ENCODE peak calls at places on chromosome X, in nine cellular contexts. O is activated T-cell treated with anti-CD3 and anti-CD28 coated beads for 1 hour; W is AG20443; N is HT-29; D is B cell; B is T-helper 9 cell; U is activated CD4-positive, alpha-beta T cell treated with anti-CD3 and anti-CD28 coated beads for 24 hours; F is GM03348; R is activated CD8-positive, alpha-beta memory T cell treated with anti-CD3 and anti-CD28 coated beads for 48 hours. L is an unnamed sample.

GRCh38 chrX:103734125-103734760 is 23.5 kb downstream of the TMEM31 start:
- DNase-seq in F (no peak), U (no peak), R (no peak), N (no peak), O (no peak), W (no peak), D (no peak), B (no peak), L (no peak)

GRCh38 chrX:9542765-9543119 is 77.9 kb downstream of the TBL1X start:
- DNase-seq in D (no peak), N (no peak), B (no peak), W (no peak), U (no peak), O (no peak), R (no peak), F (no peak), L (no peak)

GRCh38 chrX:154487518-154488290 is 1.3 kb upstream of the UBL4A start:
- DNase-seq in F (no peak), B (no peak), N (no peak), O (no peak), D (no peak), U (no peak), W (no peak), R (no peak), L (no peak)

GRCh38 chrX:101219840-101220191 is 230 bp downstream of the DRP2 start:
- DNase-seq in N (no peak), U (no peak), O (no peak), B (no peak), D (no peak), R (no peak), F (no peak), W (peak), L (no peak)

GRCh38 chrX:143623657-143624056 is 12.2 kb downstream of the SLITRK4 start:
- DNase-seq in R (no peak), B (no peak), O (no peak), U (no peak), D (no peak), F (no peak), N (no peak), W (no peak), L (no peak)

GRCh38 chrX:23773601-23774175 is 9.3 kb upstream of the SAT1 start:
- DNase-seq in D (peak), U (no peak), N (no peak), B (no peak), O (peak), W (no peak), F (no peak), R (no peak), L (peak)

GRCh38 chrX:95949588-95949987 is 735.1 kb upstream of the DIAPH2 start:
- DNase-seq in O (no peak), N (no peak), W (no peak), D (no peak), F (no peak), B (no peak), R (no peak), U (no peak), L (no peak)

GRCh38 chrX:68402094-68402493 is 31.2 kb downstream of the OPHN1 start:
- DNase-seq in R (no peak), F (no peak), U (no peak), N (no peak), O (no peak), B (no peak), W (no peak), D (no peak), L (no peak)

GRCh38 chrX:130080791-130081367 is 29.4 kb downstream of the ELF4 start:
- DNase-seq in R (no peak), F (no peak), O (no peak), N (no peak), W (no peak), B (no peak), D (no peak), U (no peak), L (no peak)

GRCh38 chrX:14013074-14013473 is 16.6 kb downstream of the GEMIN8 start:
- DNase-seq in F (no peak), B (no peak), O (no peak), W (no peak), U (no peak), D (no peak), R (no peak), N (no peak), L (no peak)

GRCh38 chrX:13647709-13648212 is 5.2 kb upstream of the TCEANC start:
- DNase-seq in B (peak), U (peak), W (no peak), N (peak), D (no peak), O (peak), F (no peak), R (no peak), L (peak)

GRCh38 chrX:118528089-118528753 is 32.6 kb downstream of the DOCK11 start:
- DNase-seq in N (no peak), D (peak), B (peak), U (peak), F (no peak), R (peak), O (peak), W (no peak), L (peak)

GRCh38 chrX:87961471-87961870 is 443.9 kb downstream of the KLHL4 start:
- DNase-seq in F (no peak), W (no peak), U (no peak), B (no peak), R (no peak), D (no peak), N (no peak), O (no peak), L (no peak)

GRCh38 chrX:96929036-96929435 is 45.3 kb downstream of the RPA4 start:
- DNase-seq in B (no peak), U (no peak), O (no peak), R (no peak), N (no peak), W (no peak), D (no peak), F (no peak), L (no peak)

GRCh38 chrX:43939187-43939926 is 33.8 kb downstream of the NDP start:
- DNase-seq in F (no peak), R (no peak), U (no peak), W (no peak), D (no peak), B (no peak), N (peak), O (no peak), L (no peak)

GRCh38 chrX:110966839-110967238 is 129.2 kb upstream of the PAK3 start:
- DNase-seq in D (no peak), B (no peak), O (no peak), R (no peak), W (peak), N (no peak), F (peak), U (no peak), L (no peak)

GRCh38 chrX:10749113-10749512 is 128.7 kb upstream of the MID1 start:
- DNase-seq in B (no peak), W (peak), F (peak), N (no peak), D (no peak), U (no peak), R (no peak), O (no peak), L (no peak)

GRCh38 chrX:131841496-131842410 is 181.3 kb upstream of the STK26 start:
- DNase-seq in F (peak), N (peak), B (no peak), U (no peak), D (peak), R (no peak), O (no peak), W (peak), L (peak)

GRCh38 chrX:102517331-102517730 is 792 bp upstream of the TMSB15A start:
- DNase-seq in N (peak), W (no peak), F (peak), O (no peak), D (no peak), R (no peak), U (no peak), B (no peak), L (no peak)

GRCh38 chrX:45264865-45265264 is 64.2 kb upstream of the DIPK2B start:
- DNase-seq in W (no peak), D (no peak), F (no peak), U (no peak), N (no peak), B (no peak), R (no peak), O (no peak), L (no peak)

GRCh38 chrX:119482497-119483480 is 14.5 kb downstream of the SLC25A5 start:
- DNase-seq in O (peak), N (peak), D (peak), F (peak), R (peak), B (peak), U (peak), W (peak), L (peak)

GRCh38 chrX:74422576-74423288 is 1.4 kb downstream of the SLC16A2 start:
- DNase-seq in R (no peak), N (no peak), B (no peak), O (no peak), U (no peak), W (peak), D (no peak), F (peak), L (no peak)

GRCh38 chrX:109847257-109848187 is 114.5 kb upstream of the ACSL4 start:
- DNase-seq in F (peak), O (no peak), R (no peak), N (no peak), D (no peak), W (peak), U (no peak), B (no peak), L (no peak)

GRCh38 chrX:74349387-74349786 is 45.4 kb downstream of the ZCCHC13 start:
- DNase-seq in W (peak), O (no peak), F (peak), U (no peak), B (no peak), N (no peak), D (no peak), R (no peak), L (no peak)

GRCh38 chrX:41621236-41621651 is 67.5 kb upstream of the GPR34 start:
- DNase-seq in R (no peak), U (no peak), W (no peak), N (peak), F (no peak), O (no peak), B (no peak), D (no peak), L (no peak)

GRCh38 chrX:97639526-97639925 is 755.8 kb downstream of the RPA4 start:
- DNase-seq in B (no peak), R (no peak), N (no peak), F (no peak), D (no peak), W (no peak), O (no peak), U (no peak), L (no peak)

GRCh38 chrX:73262991-73263390 is 48.3 kb upstream of the NAP1L2 start:
- DNase-seq in W (peak), O (no peak), U (no peak), B (no peak), D (no peak), F (peak), R (no peak), N (peak), L (no peak)

GRCh38 chrX:114344756-114345155 is 239.1 kb upstream of the HTR2C start:
- DNase-seq in O (no peak), N (peak), R (no peak), F (peak), W (peak), B (no peak), D (no peak), U (no peak), L (no peak)

GRCh38 chrX:41127476-41128192 is 42.4 kb downstream of the USP9X start:
- DNase-seq in N (no peak), W (no peak), O (no peak), B (no peak), R (no peak), D (no peak), F (no peak), U (no peak), L (no peak)

L was measured in GDM1.